ENCODE peak calls at places on chromosomes 16 and 17, in five cellular contexts. X is H1, U is neuronal stem cell, Q is H9, M is mesenchymal stem cell. P is an unnamed sample.
A peak's percentile ranks its signal among the peaks of the same experiment; 100 is the strongest.

GRCh38 chr16:68538880-68539701 is at the start of gene ZFP90:
- DNase-seq in U (peak; percentile 91), Q (peak; percentile 92), M (peak; percentile 87), X (peak; percentile 94), P (peak; percentile 85)

GRCh38 chr16:70407811-70408274 is 31.1 kb downstream of the ST3GAL2 start:
- DNase-seq in U (no peak), M (no peak), X (no peak), Q (no peak), P (no peak)

GRCh38 chr16:11356573-11357331 is 11.5 kb downstream of the RMI2 start:
- DNase-seq in X (peak; percentile 85), U (peak; percentile 51), M (peak; percentile 74), Q (peak; percentile 76), P (peak; percentile 52)

GRCh38 chr17:20028436-20028835 is 19.3 kb downstream of the SPECC1 start:
- DNase-seq in X (no peak), M (no peak), Q (no peak), U (no peak), P (peak; percentile 45)

GRCh38 chr17:38465420-38466345 is 37.4 kb downstream of the ARHGAP23 start:
- DNase-seq in U (no peak), M (no peak), Q (no peak), X (no peak), P (no peak)

GRCh38 chr16:24850289-24850931 is 4.6 kb downstream of the SLC5A11 start:
- DNase-seq in U (no peak), Q (no peak), X (no peak), M (peak; percentile 52), P (no peak)

GRCh38 chr17:33461051-33461450 is 168.0 kb upstream of the ASIC2 start:
- DNase-seq in M (no peak), Q (peak; percentile 4), X (no peak), U (no peak), P (peak; percentile 52)

GRCh38 chr16:27431773-27432599 is 30.0 kb downstream of the IL21R start:
- DNase-seq in X (peak; percentile 32), Q (peak; percentile 15), M (peak; percentile 6), U (no peak), P (peak; percentile 88)

GRCh38 chr17:79610151-79610645 is 653 bp downstream of the RBFOX3 start:
- DNase-seq in M (no peak), X (no peak), Q (no peak), U (no peak), P (no peak)

GRCh38 chr16:16158741-16159374 is 64.4 kb downstream of the ABCC6 start:
- DNase-seq in Q (no peak), U (no peak), M (peak; percentile 25), X (no peak), P (peak; percentile 38)

GRCh38 chr16:81730090-81731051 is 48.7 kb upstream of the PLCG2 start:
- DNase-seq in X (peak; percentile 99), M (peak; percentile 90), U (peak; percentile 91), Q (peak; percentile 100), P (peak; percentile 97)

GRCh38 chr16:85137323-85138072 is 25.2 kb upstream of the CIBAR2 start:
- DNase-seq in U (no peak), Q (no peak), X (no peak), M (peak; percentile 97), P (peak; percentile 66)

GRCh38 chr17:53626286-53626685 is 196.4 kb upstream of the KIF2B start:
- DNase-seq in M (peak; percentile 72), U (no peak), X (no peak), Q (no peak), P (no peak)

GRCh38 chr16:10777356-10777755 is 33.7 kb downstream of the NUBP1 start:
- DNase-seq in U (no peak), X (no peak), M (no peak), Q (no peak), P (no peak)

GRCh38 chr17:72705905-72706395 is 386.5 kb downstream of the SLC39A11 start:
- DNase-seq in Q (no peak), U (no peak), X (no peak), M (no peak), P (no peak)

GRCh38 chr17:50201226-50201854 is at the start of gene COL1A1:
- DNase-seq in X (peak; percentile 76), U (no peak), M (peak; percentile 88), Q (peak; percentile 74), P (no peak)

GRCh38 chr17:50514388-50514787 is 6.1 kb downstream of the MYCBPAP start:
- DNase-seq in X (no peak), U (no peak), Q (no peak), M (no peak), P (no peak)

GRCh38 chr17:39231587-39232551 is 6.1 kb upstream of the STAC2 start:
- DNase-seq in M (peak; percentile 37), X (peak; percentile 89), U (no peak), Q (peak; percentile 89), P (peak; percentile 34)

GRCh38 chr17:40451420-40451819 is 8.2 kb downstream of the IGFBP4 start:
- DNase-seq in X (no peak), Q (no peak), U (no peak), M (peak; percentile 72), P (no peak)

GRCh38 chr17:7850970-7851437 is 3.9 kb upstream of the TMEM88 start:
- DNase-seq in Q (no peak), U (no peak), M (no peak), X (no peak), P (no peak)

GRCh38 chr17:49928826-49929475 is 40.0 kb upstream of the DLX4 start:
- DNase-seq in Q (no peak), X (no peak), U (no peak), M (no peak), P (no peak)

GRCh38 chr16:24729967-24730815 is 740 bp downstream of the TNRC6A start:
- DNase-seq in M (peak; percentile 49), U (peak; percentile 20), X (no peak), Q (no peak), P (peak; percentile 34)

GRCh38 chr16:48188449-48189102 is 32.8 kb upstream of the ABCC12 start:
- DNase-seq in X (no peak), U (no peak), M (no peak), Q (no peak), P (no peak)

GRCh38 chr17:43449470-43450202 is 34.1 kb upstream of the DHX8 start:
- DNase-seq in U (no peak), X (no peak), Q (no peak), M (no peak), P (no peak)

GRCh38 chr16:1154291-1154886 is 1.5 kb downstream of the CACNA1H start:
- DNase-seq in X (no peak), U (no peak), M (no peak), Q (no peak), P (no peak)

GRCh38 chr17:77622627-77623026 is 335.9 kb upstream of the TNRC6C start:
- DNase-seq in X (no peak), Q (no peak), M (no peak), U (no peak), P (peak; percentile 8)

GRCh38 chr16:54636221-54636793 is 294.4 kb upstream of the IRX5 start:
- DNase-seq in U (no peak), M (no peak), Q (no peak), X (no peak), P (no peak)
- H4K91ac ChIP-seq in U (no peak overlapping the region), M (no peak overlapping the region), Q (no peak overlapping the region), X (no peak overlapping the region), P (no peak overlapping the region)

DNA sequence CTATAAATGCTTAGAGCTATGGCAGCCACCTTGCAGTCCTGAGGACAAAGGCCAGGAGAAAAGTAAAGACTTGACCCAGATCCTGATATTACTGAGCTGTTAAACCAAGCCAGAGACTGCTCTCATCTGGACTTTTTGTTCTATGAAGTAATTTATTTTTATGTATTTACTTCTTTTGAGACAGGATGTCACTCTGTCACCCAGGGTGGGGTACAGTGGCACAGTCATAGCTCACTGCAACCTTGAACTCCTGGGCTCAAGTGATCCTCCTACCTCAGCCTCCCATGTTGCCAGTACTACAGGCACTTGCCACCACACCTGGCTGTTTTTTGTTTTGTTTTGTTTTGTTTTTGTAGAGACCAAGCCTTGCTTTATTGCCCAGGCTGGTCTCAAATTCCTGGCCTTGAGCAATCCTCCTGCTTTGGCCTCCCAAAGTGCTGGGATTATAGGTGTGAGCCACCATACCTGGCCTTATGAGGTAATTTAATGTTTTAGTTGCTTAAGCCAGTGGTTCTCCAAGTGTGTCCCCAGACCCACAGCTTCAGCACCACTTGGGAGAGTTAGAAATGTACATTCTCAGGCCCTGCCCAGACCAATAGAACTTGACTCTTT is 112.1 kb downstream of the COPRS start:
- DNase-seq in U (no peak), X (no peak), Q (no peak), M (no peak), P (peak; percentile 91)
- H2BK12ac ChIP-seq in U (no peak overlapping the region), X (no peak overlapping the region), Q (no peak overlapping the region), M (no peak overlapping the region), P (no peak overlapping the region)

GRCh38 chr17:51548125-51548524 is 287.8 kb downstream of the UTP18 start:
- DNase-seq in X (no peak), Q (no peak), M (no peak), U (no peak), P (no peak)
- H4K91ac ChIP-seq in X (no peak overlapping the region), Q (no peak overlapping the region), M (no peak overlapping the region), U (no peak overlapping the region), P (no peak overlapping the region)

GRCh38 chr16:23252310-23252709 is 49.8 kb upstream of the SCNN1B start:
- DNase-seq in Q (no peak), X (no peak), U (no peak), M (no peak), P (no peak)
- H2BK12ac ChIP-seq in Q (no peak overlapping the region), X (no peak overlapping the region), U (no peak overlapping the region), M (no peak overlapping the region), P (no peak overlapping the region)

P was measured in trophoblast cell.